ENCODE peak calls at places on chromosomes 1 and 21, in eight cellular contexts. L is SK-N-SH; K is choroid plexus epithelial cell; A is hepatic stellate cell; N is activated CD4-positive, alpha-beta T cell treated with anti-CD3 and anti-CD28 coated beads for 48 hours; Z is NCI-H1417; G is Daoy; R is cardiac fibroblast. C is an unnamed sample.

GRCh38 chr1:55669308-55669707 is 454.1 kb upstream of the USP24 start:
- DNase-seq in G (no peak), Z (no peak), R (peak), L (no peak), K (peak), N (no peak), A (no peak), C (peak)

GRCh38 chr1:200279810-200280411 is 129.9 kb downstream of the ZNF281 start:
- DNase-seq in L (peak), R (peak), A (peak), N (peak), K (peak), Z (peak), G (peak), C (peak)

GRCh38 chr1:178093958-178094751 is at the start of gene RASAL2:
- DNase-seq in R (peak), Z (peak), K (peak), A (peak), L (peak), N (peak), G (peak), C (peak)

GRCh38 chr1:43664369-43664768 is 14.4 kb downstream of the KDM4A start:
- DNase-seq in A (no peak), R (no peak), K (no peak), L (no peak), N (no peak), Z (no peak), G (no peak), C (no peak)

GRCh38 chr1:193058529-193059281 is 455 bp downstream of the UCHL5 start:
- DNase-seq in K (peak), L (peak), R (peak), N (peak), A (peak), Z (peak), G (peak), C (peak)

GRCh38 chr1:158969855-158970254 is 38.5 kb downstream of the PYHIN1 start:
- DNase-seq in N (peak), L (no peak), A (no peak), Z (no peak), K (no peak), R (no peak), G (no peak), C (no peak)

GRCh38 chr1:26996024-26996423 is 2.5 kb downstream of the TRNP1 start:
- DNase-seq in Z (no peak), K (no peak), N (no peak), R (peak), L (no peak), G (no peak), A (peak), C (peak)

GRCh38 chr1:89759036-89759435 is 61.8 kb upstream of the LRRC8D start:
- DNase-seq in K (no peak), L (no peak), A (no peak), R (peak), G (no peak), Z (no peak), N (no peak), C (no peak)

GRCh38 chr1:178953034-178953433 is 72.7 kb upstream of the FAM20B start:
- DNase-seq in R (peak), G (no peak), A (no peak), Z (peak), N (no peak), K (peak), L (no peak), C (no peak)

GRCh38 chr1:244435562-244436205 is 16.0 kb downstream of the ADSS2 start:
- DNase-seq in G (peak), K (peak), L (no peak), A (peak), R (peak), N (peak), Z (no peak), C (peak)

GRCh38 chr1:28266920-28267322 is 7.6 kb downstream of the SESN2 start:
- DNase-seq in G (no peak), A (no peak), R (peak), L (no peak), N (no peak), K (no peak), Z (no peak), C (no peak)

GRCh38 chr21:38306407-38306806 is 49.6 kb downstream of the KCNJ15 start:
- DNase-seq in Z (no peak), G (peak), R (peak), N (no peak), K (peak), L (no peak), A (peak), C (no peak)

GRCh38 chr1:94801919-94802546 is 18.1 kb upstream of the SLC44A3 start:
- DNase-seq in R (peak), K (peak), L (peak), Z (peak), N (no peak), A (peak), G (peak), C (peak)

GRCh38 chr1:112707217-112708001 is 482 bp upstream of the RHOC start:
- DNase-seq in L (peak), A (peak), G (peak), Z (peak), K (peak), N (peak), R (peak), C (peak)

GRCh38 chr1:18931731-18932130 is 24.7 kb downstream of the IFFO2 start:
- DNase-seq in L (no peak), K (no peak), N (no peak), A (no peak), Z (no peak), G (no peak), R (no peak), C (no peak)

GRCh38 chr1:232319106-232319505 is 310.8 kb downstream of the SIPA1L2 start:
- DNase-seq in Z (peak), L (peak), K (no peak), N (no peak), G (no peak), A (no peak), R (peak), C (no peak)

GRCh38 chr1:245334827-245335490 is 180.2 kb downstream of the KIF26B start:
- DNase-seq in L (no peak), K (no peak), N (no peak), Z (no peak), G (no peak), A (no peak), R (no peak), C (no peak)

GRCh38 chr1:228009828-228010775 is 3.3 kb downstream of the WNT3A start:
- DNase-seq in Z (peak), K (no peak), G (no peak), A (no peak), L (no peak), R (no peak), N (no peak), C (no peak)

GRCh38 chr1:86774305-86775304 is 70.2 kb downstream of the SH3GLB1 start:
- DNase-seq in A (peak), N (peak), K (peak), G (peak), Z (peak), R (peak), L (no peak), C (peak)

GRCh38 chr1:77370588-77371306 is 88.9 kb downstream of the AK5 start:
- DNase-seq in K (peak), N (no peak), R (peak), G (peak), Z (no peak), A (peak), L (no peak), C (peak)

GRCh38 chr1:83959824-83960441 is 39.0 kb downstream of the TTLL7 start:
- DNase-seq in Z (no peak), N (no peak), G (no peak), L (no peak), A (no peak), R (peak), K (no peak), C (peak)

GRCh38 chr1:107941123-107941522 is 23.9 kb downstream of the VAV3 start:
- DNase-seq in R (peak), Z (no peak), K (peak), A (no peak), N (no peak), G (no peak), L (no peak), C (peak)

GRCh38 chr21:25024639-25025038 is 582.6 kb downstream of the MRPL39 start:
- DNase-seq in N (no peak), G (no peak), L (no peak), K (no peak), Z (no peak), R (no peak), A (no peak), C (no peak)